ENCODE peak calls at places on chromosomes 1 and 21, in five cellular contexts. One of them, this sample, is unnamed.

GRCh38 chr1:92118826-92119225 is 38.7 kb downstream of the BTBD8 start:
- DNase-seq in stimulated activated CD4-positive, alpha-beta T cell treated with anti-CD3 and anti-CD28 coated beads, Interleukin-4, amount 100 ng/mL, for 48 hours: no peak
- DNase-seq in GM06990: no peak
- DNase-seq in testis: no peak
- DNase-seq in HEK293T: no peak
- DNase-seq in this sample: no peak

GRCh38 chr21:45620201-45620600 is 23.3 kb upstream of the PCBP3 start:
- DNase-seq in GM06990: no peak
- DNase-seq in HEK293T: no peak
- DNase-seq in stimulated activated CD4-positive, alpha-beta T cell treated with anti-CD3 and anti-CD28 coated beads, Interleukin-4, amount 100 ng/mL, for 48 hours: no peak
- DNase-seq in testis: no peak
- DNase-seq in this sample: no peak

GRCh38 chr21:20272791-20273362 is 725.3 kb upstream of the NCAM2 start:
- DNase-seq in GM06990: no peak
- DNase-seq in stimulated activated CD4-positive, alpha-beta T cell treated with anti-CD3 and anti-CD28 coated beads, Interleukin-4, amount 100 ng/mL, for 48 hours: no peak
- DNase-seq in testis: no peak
- DNase-seq in HEK293T: no peak
- DNase-seq in this sample: peak; percentile 57

GRCh38 chr1:151310986-151311385 is 16.2 kb downstream of the PI4KB start:
- DNase-seq in testis: no peak
- DNase-seq in stimulated activated CD4-positive, alpha-beta T cell treated with anti-CD3 and anti-CD28 coated beads, Interleukin-4, amount 100 ng/mL, for 48 hours: no peak
- DNase-seq in GM06990: no peak
- DNase-seq in HEK293T: no peak
- DNase-seq in this sample: no peak

GRCh38 chr1:43994794-43995790 is 3.7 kb downstream of the CCDC24 start:
- DNase-seq in stimulated activated CD4-positive, alpha-beta T cell treated with anti-CD3 and anti-CD28 coated beads, Interleukin-4, amount 100 ng/mL, for 48 hours: no peak
- DNase-seq in GM06990: no peak
- DNase-seq in HEK293T: peak; percentile 59
- DNase-seq in testis: no peak
- DNase-seq in this sample: no peak

GRCh38 chr1:197067457-197067818 is 378 bp upstream of the F13B start:
- DNase-seq in testis: no peak
- DNase-seq in GM06990: no peak
- DNase-seq in HEK293T: no peak
- DNase-seq in stimulated activated CD4-positive, alpha-beta T cell treated with anti-CD3 and anti-CD28 coated beads, Interleukin-4, amount 100 ng/mL, for 48 hours: no peak
- DNase-seq in this sample: no peak

GRCh38 chr1:182003953-182004586 is 57.4 kb downstream of the ZNF648 start:
- DNase-seq in HEK293T: no peak
- DNase-seq in GM06990: no peak
- DNase-seq in testis: peak; percentile 63
- DNase-seq in stimulated activated CD4-positive, alpha-beta T cell treated with anti-CD3 and anti-CD28 coated beads, Interleukin-4, amount 100 ng/mL, for 48 hours: no peak
- DNase-seq in this sample: no peak

GRCh38 chr21:25934771-25935224 is 200.0 kb downstream of the GABPA start:
- DNase-seq in testis: no peak
- DNase-seq in stimulated activated CD4-positive, alpha-beta T cell treated with anti-CD3 and anti-CD28 coated beads, Interleukin-4, amount 100 ng/mL, for 48 hours: no peak
- DNase-seq in HEK293T: no peak
- DNase-seq in GM06990: peak; percentile 24
- DNase-seq in this sample: no peak

GRCh38 chr1:228463559-228464455 is 23.4 kb upstream of the RNF187 start:
- DNase-seq in GM06990: peak; percentile 86
- DNase-seq in testis: peak; percentile 48
- DNase-seq in stimulated activated CD4-positive, alpha-beta T cell treated with anti-CD3 and anti-CD28 coated beads, Interleukin-4, amount 100 ng/mL, for 48 hours: peak; percentile 60
- DNase-seq in HEK293T: no peak
- DNase-seq in this sample: no peak

GRCh38 chr1:2300004-2300771 is 72.1 kb downstream of the SKI start:
- DNase-seq in HEK293T: no peak
- DNase-seq in stimulated activated CD4-positive, alpha-beta T cell treated with anti-CD3 and anti-CD28 coated beads, Interleukin-4, amount 100 ng/mL, for 48 hours: peak; percentile 68
- DNase-seq in GM06990: peak; percentile 85
- DNase-seq in testis: no peak
- DNase-seq in this sample: no peak

GRCh38 chr1:101846820-101847219 is 149.9 kb downstream of the OLFM3 start:
- DNase-seq in GM06990: no peak
- DNase-seq in stimulated activated CD4-positive, alpha-beta T cell treated with anti-CD3 and anti-CD28 coated beads, Interleukin-4, amount 100 ng/mL, for 48 hours: no peak
- DNase-seq in HEK293T: peak; percentile 17
- DNase-seq in testis: peak; percentile 18
- DNase-seq in this sample: no peak

GRCh38 chr1:162690672-162691434 is 58.6 kb downstream of the DDR2 start:
- DNase-seq in HEK293T: no peak
- DNase-seq in stimulated activated CD4-positive, alpha-beta T cell treated with anti-CD3 and anti-CD28 coated beads, Interleukin-4, amount 100 ng/mL, for 48 hours: no peak
- DNase-seq in GM06990: no peak
- DNase-seq in testis: no peak
- DNase-seq in this sample: peak; percentile 74

GRCh38 chr1:916173-917075 is 7.3 kb upstream of the SAMD11 start:
- DNase-seq in HEK293T: peak; percentile 66
- DNase-seq in testis: peak; percentile 61
- DNase-seq in GM06990: no peak
- DNase-seq in stimulated activated CD4-positive, alpha-beta T cell treated with anti-CD3 and anti-CD28 coated beads, Interleukin-4, amount 100 ng/mL, for 48 hours: no peak
- DNase-seq in this sample: no peak

GRCh38 chr1:1151306-1151705 is 22.4 kb upstream of the TTLL10 start:
- DNase-seq in stimulated activated CD4-positive, alpha-beta T cell treated with anti-CD3 and anti-CD28 coated beads, Interleukin-4, amount 100 ng/mL, for 48 hours: no peak
- DNase-seq in GM06990: no peak
- DNase-seq in testis: no peak
- DNase-seq in HEK293T: no peak
- DNase-seq in this sample: no peak

GRCh38 chr1:9960705-9961562 is 17.7 kb downstream of the NMNAT1 start:
- DNase-seq in testis: no peak
- DNase-seq in HEK293T: peak; percentile 15
- DNase-seq in GM06990: peak; percentile 35
- DNase-seq in stimulated activated CD4-positive, alpha-beta T cell treated with anti-CD3 and anti-CD28 coated beads, Interleukin-4, amount 100 ng/mL, for 48 hours: no peak
- DNase-seq in this sample: no peak

GRCh38 chr1:245045087-245045881 is 109.5 kb upstream of the KIF26B start:
- DNase-seq in HEK293T: no peak
- DNase-seq in testis: peak; percentile 63
- DNase-seq in stimulated activated CD4-positive, alpha-beta T cell treated with anti-CD3 and anti-CD28 coated beads, Interleukin-4, amount 100 ng/mL, for 48 hours: no peak
- DNase-seq in GM06990: no peak
- DNase-seq in this sample: no peak

GRCh38 chr1:22861764-22862440 is 110.8 kb downstream of the LACTBL1 start:
- DNase-seq in testis: peak; percentile 62
- DNase-seq in GM06990: no peak
- DNase-seq in stimulated activated CD4-positive, alpha-beta T cell treated with anti-CD3 and anti-CD28 coated beads, Interleukin-4, amount 100 ng/mL, for 48 hours: peak; percentile 6
- DNase-seq in HEK293T: peak; percentile 70
- DNase-seq in this sample: no peak

GRCh38 chr1:53628286-53628955 is 110.5 kb downstream of the GLIS1 start:
- DNase-seq in GM06990: no peak
- DNase-seq in testis: no peak
- DNase-seq in stimulated activated CD4-positive, alpha-beta T cell treated with anti-CD3 and anti-CD28 coated beads, Interleukin-4, amount 100 ng/mL, for 48 hours: no peak
- DNase-seq in HEK293T: no peak
- DNase-seq in this sample: no peak

GRCh38 chr21:15947707-15948106 is 217.9 kb downstream of the USP25 start:
- DNase-seq in GM06990: no peak
- DNase-seq in testis: no peak
- DNase-seq in HEK293T: no peak
- DNase-seq in stimulated activated CD4-positive, alpha-beta T cell treated with anti-CD3 and anti-CD28 coated beads, Interleukin-4, amount 100 ng/mL, for 48 hours: no peak
- DNase-seq in this sample: no peak

GRCh38 chr1:111605553-111605952 is 14.0 kb upstream of the RAP1A start:
- DNase-seq in GM06990: no peak
- DNase-seq in testis: no peak
- DNase-seq in stimulated activated CD4-positive, alpha-beta T cell treated with anti-CD3 and anti-CD28 coated beads, Interleukin-4, amount 100 ng/mL, for 48 hours: no peak
- DNase-seq in HEK293T: no peak
- DNase-seq in this sample: no peak

GRCh38 chr1:205669341-205670142 is 10.8 kb downstream of the SLC45A3 start:
- DNase-seq in stimulated activated CD4-positive, alpha-beta T cell treated with anti-CD3 and anti-CD28 coated beads, Interleukin-4, amount 100 ng/mL, for 48 hours: no peak
- DNase-seq in HEK293T: no peak
- DNase-seq in testis: no peak
- DNase-seq in GM06990: peak; percentile 78
- DNase-seq in this sample: no peak

GRCh38 chr1:178134061-178134460 is 40.2 kb downstream of the RASAL2 start:
- DNase-seq in stimulated activated CD4-positive, alpha-beta T cell treated with anti-CD3 and anti-CD28 coated beads, Interleukin-4, amount 100 ng/mL, for 48 hours: no peak
- DNase-seq in testis: no peak
- DNase-seq in GM06990: no peak
- DNase-seq in HEK293T: no peak
- DNase-seq in this sample: no peak

GRCh38 chr1:245538671-245539070 is 383.9 kb downstream of the KIF26B start:
- DNase-seq in testis: no peak
- DNase-seq in stimulated activated CD4-positive, alpha-beta T cell treated with anti-CD3 and anti-CD28 coated beads, Interleukin-4, amount 100 ng/mL, for 48 hours: no peak
- DNase-seq in HEK293T: no peak
- DNase-seq in GM06990: no peak
- DNase-seq in this sample: no peak

GRCh38 chr1:39452081-39452480 is 39.4 kb upstream of the BMP8A start:
- DNase-seq in stimulated activated CD4-positive, alpha-beta T cell treated with anti-CD3 and anti-CD28 coated beads, Interleukin-4, amount 100 ng/mL, for 48 hours: no peak
- DNase-seq in GM06990: no peak
- DNase-seq in testis: no peak
- DNase-seq in HEK293T: no peak
- DNase-seq in this sample: no peak

This sample was measured in NT2/D1.